ENCODE peak calls at places on chromosomes 5 and 9, in eight cellular contexts. L is HL-60, A is endothelial cell of umbilical vein, D is HCT116, M is transverse colon, T is GM23338, R is Panc1, F is spleen. Z is an unnamed sample.

GRCh38 chr5:113166710-113167366 is 190.2 kb downstream of the DCP2 start:
- DNase-seq in L (no peak), A (peak), D (peak), M (no peak), T (no peak), R (no peak), F (no peak), Z (no peak)

GRCh38 chr5:148290271-148291195 is 21.7 kb upstream of the SPINK7 start:
- DNase-seq in L (no peak), A (peak), D (peak), M (no peak), T (peak), R (no peak), F (no peak), Z (no peak)

GRCh38 chr9:1460143-1460769 is 410.1 kb downstream of the DMRT2 start:
- DNase-seq in L (no peak), A (no peak), D (no peak), M (peak), T (peak), R (no peak), F (no peak), Z (no peak)

GRCh38 chr5:10355071-10355889 is 1.8 kb downstream of the MARCHF6 start:
- DNase-seq in L (no peak), A (peak), D (no peak), M (no peak), T (no peak), R (no peak), F (no peak), Z (no peak)

GRCh38 chr5:119255571-119256356 is 100.1 kb upstream of the TNFAIP8 start:
- DNase-seq in L (no peak), A (peak), D (peak), M (peak), T (peak), R (no peak), F (no peak), Z (no peak)

GRCh38 chr5:61232490-61232889 is 70.2 kb upstream of the SMIM15 start:
- DNase-seq in L (no peak), A (no peak), D (no peak), M (no peak), T (no peak), R (no peak), F (no peak), Z (no peak)

GRCh38 chr5:158233735-158234322 is 374.9 kb upstream of the CLINT1 start:
- DNase-seq in L (peak), A (no peak), D (no peak), M (no peak), T (no peak), R (no peak), F (no peak), Z (no peak)

GRCh38 chr5:101677961-101678360 is 618.1 kb downstream of the SLCO4C1 start:
- DNase-seq in L (no peak), A (no peak), D (no peak), M (no peak), T (peak), R (no peak), F (no peak), Z (no peak)

GRCh38 chr5:147348046-147348445 is 113.2 kb downstream of the STK32A start:
- DNase-seq in L (no peak), A (no peak), D (no peak), M (no peak), T (no peak), R (no peak), F (no peak), Z (no peak)

GRCh38 chr5:167233507-167233906 is 1057.9 kb upstream of the WWC1 start:
- DNase-seq in L (no peak), A (peak), D (no peak), M (no peak), T (no peak), R (no peak), F (no peak), Z (no peak)

GRCh38 chr5:8686707-8687106 is 817.8 kb downstream of the MTRR start:
- DNase-seq in L (no peak), A (no peak), D (no peak), M (no peak), T (no peak), R (no peak), F (no peak), Z (no peak)

GRCh38 chr9:134592018-134592818 is 49.4 kb upstream of the COL5A1 start:
- DNase-seq in L (no peak), A (no peak), D (no peak), M (no peak), T (no peak), R (no peak), F (no peak), Z (peak)

GRCh38 chr5:168307925-168308584 is 16.6 kb downstream of the WWC1 start:
- DNase-seq in L (no peak), A (no peak), D (no peak), M (no peak), T (no peak), R (no peak), F (peak), Z (no peak)

GRCh38 chr9:97511762-97512429 is 10.4 kb downstream of the TMOD1 start:
- DNase-seq in L (no peak), A (peak), D (no peak), M (no peak), T (no peak), R (no peak), F (no peak), Z (no peak)

GRCh38 chr9:130715270-130716077 is 21.9 kb downstream of the EXOSC2 start:
- DNase-seq in L (no peak), A (peak), D (no peak), M (no peak), T (no peak), R (no peak), F (no peak), Z (no peak)

GRCh38 chr9:33814816-33815215 is 2.1 kb upstream of the UBE2R2 start:
- DNase-seq in L (no peak), A (peak), D (no peak), M (no peak), T (no peak), R (no peak), F (no peak), Z (no peak)

GRCh38 chr5:83022334-83022733 is 54.9 kb downstream of the TMEM167A start:
- DNase-seq in L (no peak), A (no peak), D (no peak), M (no peak), T (no peak), R (no peak), F (no peak), Z (no peak)

GRCh38 chr5:138464388-138465287 is 641 bp upstream of the EGR1 start:
- DNase-seq in L (peak), A (peak), D (peak), M (peak), T (peak), R (peak), F (peak), Z (peak)

GRCh38 chr5:156273325-156273724 is 53.6 kb upstream of the SGCD start:
- DNase-seq in L (no peak), A (no peak), D (no peak), M (no peak), T (no peak), R (no peak), F (no peak), Z (no peak)

GRCh38 chr5:64954518-64954917 is 185.8 kb downstream of the CWC27 start:
- DNase-seq in L (no peak), A (no peak), D (no peak), M (no peak), T (no peak), R (no peak), F (no peak), Z (no peak)

GRCh38 chr5:139707445-139708003 is 59.4 kb downstream of the CXXC5 start:
- DNase-seq in L (no peak), A (no peak), D (no peak), M (no peak), T (peak), R (no peak), F (no peak), Z (no peak)

GRCh38 chr5:109876941-109877669 is 187.4 kb downstream of the MAN2A1 start:
- DNase-seq in L (no peak), A (no peak), D (no peak), M (no peak), T (no peak), R (no peak), F (no peak), Z (no peak)

GRCh38 chr5:142450419-142450818 is 125.6 kb upstream of the SPRY4 start:
- DNase-seq in L (no peak), A (no peak), D (no peak), M (no peak), T (no peak), R (no peak), F (no peak), Z (no peak)

GRCh38 chr5:76867827-76868693 is 18.2 kb downstream of the S100Z start:
- DNase-seq in L (no peak), A (peak), D (peak), M (peak), T (peak), R (peak), F (no peak), Z (no peak)

DNA sequence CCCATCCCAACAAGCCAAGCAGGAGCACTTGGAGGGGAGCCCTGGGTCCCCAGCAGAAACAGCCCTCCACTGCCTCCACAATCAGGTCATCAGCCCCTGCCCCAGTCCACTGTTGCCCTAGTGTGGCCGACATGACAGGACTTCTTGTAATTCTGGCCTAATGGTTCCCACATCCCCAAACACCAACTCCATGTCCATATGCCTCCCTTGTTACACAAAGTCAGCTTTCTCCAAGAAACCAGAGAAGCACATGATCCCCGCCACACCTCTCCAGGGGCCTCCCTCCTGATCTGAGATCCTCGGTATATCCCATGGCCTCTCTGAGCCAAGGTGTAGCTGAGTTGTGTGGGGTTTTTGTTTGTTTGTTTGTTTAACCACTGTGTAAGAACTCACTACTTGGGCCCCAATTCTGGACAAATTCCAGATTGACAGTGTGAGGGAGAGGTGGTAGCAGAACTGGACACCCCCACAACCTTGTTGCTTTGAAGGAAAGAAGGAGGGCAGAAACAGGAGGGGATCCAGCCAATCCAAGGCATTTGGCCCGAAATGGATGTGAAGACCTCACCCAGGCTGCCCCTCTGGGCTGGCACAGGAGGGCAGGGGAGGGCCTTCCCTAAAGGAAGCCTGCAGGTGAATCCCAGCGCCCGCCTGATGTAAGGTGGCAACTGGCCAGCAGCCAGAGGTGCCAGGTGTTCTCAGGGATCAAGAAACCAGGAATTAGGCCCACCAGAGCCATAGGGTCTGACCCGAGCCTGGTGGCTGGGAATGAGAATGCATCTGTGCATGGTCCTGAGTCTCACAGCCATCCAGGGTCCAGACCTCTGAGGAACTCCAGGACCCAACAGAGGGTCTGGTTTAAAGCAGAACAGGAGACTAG is 13.5 kb downstream of the IRF1 start:
- DNase-seq in L (no peak), A (no peak), D (no peak), M (peak), T (peak), R (no peak), F (peak), Z (no peak)
- TF ChIP-seq CTCF in L (no peak), A (no peak), D (no peak), M (peak), T (no peak), R (no peak), F (no peak), Z (no peak)

DNA sequence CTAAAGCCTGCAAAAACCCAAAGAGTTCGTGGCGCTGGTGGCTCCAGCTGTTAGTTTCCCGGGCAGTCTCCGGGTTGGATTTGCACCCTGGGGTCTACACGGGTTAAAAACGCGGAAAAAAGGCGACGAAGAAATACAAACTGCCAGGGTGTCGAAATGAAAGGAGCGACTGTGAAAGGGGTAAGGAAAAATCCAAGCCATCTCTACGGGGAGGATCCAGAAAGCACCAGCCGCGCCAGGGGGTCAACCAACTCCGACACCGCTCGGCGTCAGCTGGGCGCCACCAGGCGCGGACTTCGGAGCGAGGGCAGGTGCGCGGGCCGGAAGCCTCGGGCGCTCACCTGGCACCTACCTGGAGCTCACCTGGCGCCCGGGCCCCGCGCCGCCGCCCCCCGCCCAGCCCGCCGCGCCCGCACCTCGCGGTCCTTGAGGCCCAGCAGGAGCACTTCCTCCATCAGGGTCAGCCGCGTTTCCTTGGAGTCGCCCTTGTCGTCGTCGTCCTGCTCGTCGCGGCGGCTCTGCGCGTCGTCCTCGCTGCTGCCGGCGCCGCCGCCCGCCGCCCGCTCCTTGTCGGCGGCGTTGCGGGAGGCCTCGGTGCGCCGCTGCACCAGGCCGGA is 617 bp downstream of the GOLPH3 start:
- DNase-seq in L (no peak), A (no peak), D (no peak), M (peak), T (peak), R (no peak), F (peak), Z (peak)
- TF ChIP-seq POLR2AphosphoS5 in L (no peak), A (no peak), D (peak), M (peak), T (no peak), R (no peak), F (no peak), Z (peak)

GRCh38 chr5:127761869-127762268 is 58.7 kb downstream of the CCDC192 start:
- DNase-seq in L (no peak), A (no peak), D (no peak), M (no peak), T (no peak), R (no peak), F (no peak), Z (no peak)
- H3K4me3 ChIP-seq in L (no peak), A (no peak), D (no peak), M (no peak), T (no peak), R (no peak), F (no peak), Z (no peak)

GRCh38 chr5:53481887-53482716 is 1.7 kb downstream of the FST start:
- DNase-seq in L (peak), A (peak), D (peak), M (peak), T (peak), R (no peak), F (peak), Z (peak)
- TF ChIP-seq CTCF in L (no peak), A (peak), D (no peak), M (peak), T (no peak), R (no peak), F (peak), Z (peak)

GRCh38 chr5:13934125-13934524 is 10.4 kb downstream of the DNAH5 start:
- DNase-seq in L (no peak), A (no peak), D (no peak), M (no peak), T (no peak), R (no peak), F (no peak), Z (no peak)

GRCh38 chr5:13932006-13932405 is 12.5 kb downstream of the DNAH5 start:
- DNase-seq in L (no peak), A (no peak), D (no peak), M (no peak), T (no peak), R (no peak), F (no peak), Z (no peak)

GRCh38 chr5:13932561-13932960 is 11.9 kb downstream of the DNAH5 start:
- DNase-seq in L (no peak), A (no peak), D (no peak), M (no peak), T (no peak), R (no peak), F (no peak), Z (no peak)

GRCh38 chr5:13930721-13931246 is 13.7 kb downstream of the DNAH5 start:
- DNase-seq in L (no peak), A (no peak), D (no peak), M (no peak), T (no peak), R (no peak), F (no peak), Z (no peak)
- TF ChIP-seq POLR2AphosphoS5 in L (no peak), A (no peak), D (no peak), M (no peak), T (no peak), R (no peak), F (no peak), Z (no peak)

GRCh38 chr5:37836173-37837100 is 3.4 kb downstream of the GDNF start:
- DNase-seq in L (no peak), A (peak), D (no peak), M (no peak), T (peak), R (no peak), F (no peak), Z (no peak)
- H3K4me3 ChIP-seq in L (peak), A (peak), D (no peak), M (peak), T (peak), R (peak), F (peak), Z (peak)

GRCh38 chr5:89320441-89320840 is 437.5 kb upstream of the MEF2C start:
- DNase-seq in L (no peak), A (no peak), D (no peak), M (no peak), T (no peak), R (no peak), F (no peak), Z (no peak)

GRCh38 chr5:89327621-89328020 is 444.6 kb upstream of the MEF2C start:
- DNase-seq in L (no peak), A (peak), D (no peak), M (no peak), T (no peak), R (no peak), F (no peak), Z (no peak)

GRCh38 chr5:89330087-89330486 is 447.1 kb upstream of the MEF2C start:
- DNase-seq in L (no peak), A (no peak), D (no peak), M (no peak), T (no peak), R (no peak), F (no peak), Z (no peak)

GRCh38 chr5:89320889-89321288 is 437.9 kb upstream of the MEF2C start:
- DNase-seq in L (no peak), A (no peak), D (no peak), M (no peak), T (no peak), R (no peak), F (no peak), Z (no peak)

GRCh38 chr5:89324990-89325389 is 442.0 kb upstream of the MEF2C start:
- DNase-seq in L (no peak), A (peak), D (no peak), M (no peak), T (no peak), R (no peak), F (no peak), Z (no peak)
- TF ChIP-seq CTCF in L (no peak), A (no peak), D (no peak), M (no peak), T (no peak), R (no peak), F (no peak), Z (no peak)